ENCODE peak calls at places on chromosome 6, in nine cellular contexts. S, O, D, V, T, Z, J, W and Q are unnamed samples.

GRCh38 chr6:39075010-39075738 is 26.6 kb downstream of the GLP1R start:
- DNase-seq in S (no peak), O (no peak), D (no peak), V (no peak), T (no peak), Z (no peak), J (no peak), W (no peak), Q (no peak)

GRCh38 chr6:34182751-34183531 is 37.1 kb upstream of the GRM4 start:
- DNase-seq in S (peak), O (peak), D (no peak), V (peak), T (peak), Z (peak), J (no peak), W (no peak), Q (no peak)

GRCh38 chr6:113447088-113447831 is 409.9 kb upstream of the MARCKS start:
- DNase-seq in S (no peak), O (no peak), D (peak), V (peak), T (no peak), Z (no peak), J (no peak), W (no peak), Q (peak)

GRCh38 chr6:16200231-16200941 is 38.0 kb upstream of the GMPR start:
- DNase-seq in S (no peak), O (no peak), D (no peak), V (no peak), T (no peak), Z (no peak), J (no peak), W (no peak), Q (peak)

GRCh38 chr6:77092971-77093370 is 370.3 kb downstream of the HTR1B start:
- DNase-seq in S (no peak), O (no peak), D (peak), V (no peak), T (no peak), Z (no peak), J (no peak), W (peak), Q (peak)

GRCh38 chr6:6712979-6713514 is 124.5 kb downstream of the LY86 start:
- DNase-seq in S (no peak), O (peak), D (no peak), V (no peak), T (no peak), Z (no peak), J (no peak), W (no peak), Q (no peak)

GRCh38 chr6:27176096-27176495 is 71.4 kb upstream of the PRSS16 start:
- DNase-seq in S (no peak), O (no peak), D (peak), V (no peak), T (no peak), Z (no peak), J (peak), W (no peak), Q (peak)

GRCh38 chr6:154440022-154440421 is 70.5 kb downstream of the CNKSR3 start:
- DNase-seq in S (no peak), O (no peak), D (no peak), V (no peak), T (no peak), Z (no peak), J (no peak), W (no peak), Q (no peak)

GRCh38 chr6:154276810-154277577 is 79.6 kb downstream of the IPCEF1 start:
- DNase-seq in S (no peak), O (no peak), D (peak), V (peak), T (peak), Z (no peak), J (no peak), W (no peak), Q (peak)

GRCh38 chr6:5809471-5809870 is 197.3 kb downstream of the NRN1 start:
- DNase-seq in S (no peak), O (no peak), D (no peak), V (no peak), T (no peak), Z (no peak), J (no peak), W (no peak), Q (no peak)

GRCh38 chr6:101230866-101231265 is 162.6 kb upstream of the GRIK2 start:
- DNase-seq in S (no peak), O (peak), D (no peak), V (no peak), T (no peak), Z (no peak), J (no peak), W (no peak), Q (no peak)

GRCh38 chr6:154861825-154862224 is 128.6 kb downstream of the SCAF8 start:
- DNase-seq in S (no peak), O (no peak), D (no peak), V (peak), T (no peak), Z (no peak), J (no peak), W (no peak), Q (no peak)

GRCh38 chr6:7137335-7138106 is 29.8 kb downstream of the RREB1 start:
- DNase-seq in S (peak), O (peak), D (peak), V (peak), T (peak), Z (no peak), J (peak), W (no peak), Q (peak)

GRCh38 chr6:142680308-142680707 is 264.7 kb downstream of the HIVEP2 start:
- DNase-seq in S (peak), O (no peak), D (no peak), V (no peak), T (no peak), Z (peak), J (no peak), W (no peak), Q (peak)

GRCh38 chr6:170235726-170236125 is 55.2 kb downstream of the DLL1 start:
- DNase-seq in S (no peak), O (peak), D (no peak), V (no peak), T (no peak), Z (no peak), J (no peak), W (no peak), Q (no peak)

GRCh38 chr6:41488392-41489129 is 57.6 kb upstream of the FOXP4 start:
- DNase-seq in S (no peak), O (peak), D (peak), V (no peak), T (peak), Z (no peak), J (peak), W (no peak), Q (peak)

GRCh38 chr6:17556014-17556413 is 44.1 kb upstream of the FAM8A1 start:
- DNase-seq in S (no peak), O (no peak), D (no peak), V (no peak), T (no peak), Z (no peak), J (no peak), W (no peak), Q (no peak)

GRCh38 chr6:162249907-162250642 is 477.5 kb downstream of the PRKN start:
- DNase-seq in S (no peak), O (no peak), D (no peak), V (no peak), T (no peak), Z (no peak), J (no peak), W (no peak), Q (no peak)

GRCh38 chr6:39401376-39401775 is 78.9 kb upstream of the KCNK16 start:
- DNase-seq in S (no peak), O (no peak), D (no peak), V (no peak), T (no peak), Z (no peak), J (no peak), W (no peak), Q (no peak)

GRCh38 chr6:12608016-12608860 is 108.3 kb upstream of the PHACTR1 start:
- DNase-seq in S (no peak), O (no peak), D (peak), V (peak), T (peak), Z (no peak), J (no peak), W (no peak), Q (peak)

GRCh38 chr6:105675715-105676397 is 273.0 kb upstream of the PREP start:
- DNase-seq in S (no peak), O (no peak), D (peak), V (peak), T (peak), Z (no peak), J (no peak), W (no peak), Q (peak)

GRCh38 chr6:150685860-150686259 is 86.2 kb downstream of the PLEKHG1 start:
- DNase-seq in S (peak), O (peak), D (no peak), V (peak), T (peak), Z (peak), J (no peak), W (no peak), Q (peak)